ENCODE peak calls at places on chromosomes 12 and 14, in six cellular contexts. One of them, this sample, is unnamed.

GRCh38 chr14:91380610-91381371 is 36.8 kb downstream of the CCDC88C start:
- DNase-seq in stimulated activated naive CD8-positive, alpha-beta T cell treated with anti-CD3 and anti-CD28 coated beads, Interleukin-15, Interleukin-2, amounts not matched to agents 100 U/mL and 50 U/mL, for 24 hours: no peak
- DNase-seq in HFF-Myc: no peak
- DNase-seq in naive B cell: no peak
- DNase-seq in GM13977: no peak
- DNase-seq in NCI-H1092 treated with DMSO at 0.1 percent for 48 hours: peak
- DNase-seq in this sample: no peak

GRCh38 chr14:99969673-99970322 is 95.4 kb upstream of the EVL start:
- DNase-seq in stimulated activated naive CD8-positive, alpha-beta T cell treated with anti-CD3 and anti-CD28 coated beads, Interleukin-15, Interleukin-2, amounts not matched to agents 100 U/mL and 50 U/mL, for 24 hours: no peak
- DNase-seq in HFF-Myc: no peak
- DNase-seq in naive B cell: no peak
- DNase-seq in GM13977: no peak
- DNase-seq in NCI-H1092 treated with DMSO at 0.1 percent for 48 hours: no peak
- DNase-seq in this sample: no peak

GRCh38 chr14:22545842-22546721 is 42.9 kb downstream of the DAD1 start:
- DNase-seq in stimulated activated naive CD8-positive, alpha-beta T cell treated with anti-CD3 and anti-CD28 coated beads, Interleukin-15, Interleukin-2, amounts not matched to agents 100 U/mL and 50 U/mL, for 24 hours: peak
- DNase-seq in HFF-Myc: peak
- DNase-seq in naive B cell: no peak
- DNase-seq in GM13977: no peak
- DNase-seq in NCI-H1092 treated with DMSO at 0.1 percent for 48 hours: no peak
- DNase-seq in this sample: no peak

GRCh38 chr12:55970775-55971174 is 3.1 kb upstream of the RAB5B start:
- DNase-seq in stimulated activated naive CD8-positive, alpha-beta T cell treated with anti-CD3 and anti-CD28 coated beads, Interleukin-15, Interleukin-2, amounts not matched to agents 100 U/mL and 50 U/mL, for 24 hours: no peak
- DNase-seq in HFF-Myc: no peak
- DNase-seq in naive B cell: no peak
- DNase-seq in GM13977: no peak
- DNase-seq in NCI-H1092 treated with DMSO at 0.1 percent for 48 hours: no peak
- DNase-seq in this sample: no peak

GRCh38 chr12:19131020-19131431 is 1.5 kb downstream of the PLEKHA5 start:
- DNase-seq in stimulated activated naive CD8-positive, alpha-beta T cell treated with anti-CD3 and anti-CD28 coated beads, Interleukin-15, Interleukin-2, amounts not matched to agents 100 U/mL and 50 U/mL, for 24 hours: no peak
- DNase-seq in HFF-Myc: no peak
- DNase-seq in naive B cell: no peak
- DNase-seq in GM13977: no peak
- DNase-seq in NCI-H1092 treated with DMSO at 0.1 percent for 48 hours: peak
- DNase-seq in this sample: peak

GRCh38 chr12:100593490-100593889 is 20.0 kb downstream of the GAS2L3 start:
- DNase-seq in stimulated activated naive CD8-positive, alpha-beta T cell treated with anti-CD3 and anti-CD28 coated beads, Interleukin-15, Interleukin-2, amounts not matched to agents 100 U/mL and 50 U/mL, for 24 hours: no peak
- DNase-seq in HFF-Myc: no peak
- DNase-seq in naive B cell: no peak
- DNase-seq in GM13977: no peak
- DNase-seq in NCI-H1092 treated with DMSO at 0.1 percent for 48 hours: no peak
- DNase-seq in this sample: no peak

GRCh38 chr14:91582761-91583160 is 72.7 kb upstream of the PPP4R3A start:
- DNase-seq in stimulated activated naive CD8-positive, alpha-beta T cell treated with anti-CD3 and anti-CD28 coated beads, Interleukin-15, Interleukin-2, amounts not matched to agents 100 U/mL and 50 U/mL, for 24 hours: no peak
- DNase-seq in HFF-Myc: no peak
- DNase-seq in naive B cell: no peak
- DNase-seq in GM13977: no peak
- DNase-seq in NCI-H1092 treated with DMSO at 0.1 percent for 48 hours: no peak
- DNase-seq in this sample: no peak

GRCh38 chr14:59920378-59920683 is 387 bp downstream of the LRRC9 start:
- DNase-seq in stimulated activated naive CD8-positive, alpha-beta T cell treated with anti-CD3 and anti-CD28 coated beads, Interleukin-15, Interleukin-2, amounts not matched to agents 100 U/mL and 50 U/mL, for 24 hours: no peak
- DNase-seq in HFF-Myc: no peak
- DNase-seq in naive B cell: no peak
- DNase-seq in GM13977: no peak
- DNase-seq in NCI-H1092 treated with DMSO at 0.1 percent for 48 hours: no peak
- DNase-seq in this sample: no peak

GRCh38 chr12:132831771-132832170 is 3.1 kb upstream of the GOLGA3 start:
- DNase-seq in stimulated activated naive CD8-positive, alpha-beta T cell treated with anti-CD3 and anti-CD28 coated beads, Interleukin-15, Interleukin-2, amounts not matched to agents 100 U/mL and 50 U/mL, for 24 hours: no peak
- DNase-seq in HFF-Myc: no peak
- DNase-seq in naive B cell: no peak
- DNase-seq in GM13977: no peak
- DNase-seq in NCI-H1092 treated with DMSO at 0.1 percent for 48 hours: no peak
- DNase-seq in this sample: no peak

GRCh38 chr12:58459191-58459590 is 461.1 kb downstream of the LRIG3 start:
- DNase-seq in stimulated activated naive CD8-positive, alpha-beta T cell treated with anti-CD3 and anti-CD28 coated beads, Interleukin-15, Interleukin-2, amounts not matched to agents 100 U/mL and 50 U/mL, for 24 hours: no peak
- DNase-seq in HFF-Myc: no peak
- DNase-seq in naive B cell: no peak
- DNase-seq in GM13977: no peak
- DNase-seq in NCI-H1092 treated with DMSO at 0.1 percent for 48 hours: no peak
- DNase-seq in this sample: no peak

GRCh38 chr14:81302613-81303012 is 81.9 kb upstream of the GTF2A1 start:
- DNase-seq in stimulated activated naive CD8-positive, alpha-beta T cell treated with anti-CD3 and anti-CD28 coated beads, Interleukin-15, Interleukin-2, amounts not matched to agents 100 U/mL and 50 U/mL, for 24 hours: no peak
- DNase-seq in HFF-Myc: no peak
- DNase-seq in naive B cell: no peak
- DNase-seq in GM13977: no peak
- DNase-seq in NCI-H1092 treated with DMSO at 0.1 percent for 48 hours: no peak
- DNase-seq in this sample: no peak

GRCh38 chr12:132222096-132222807 is 78.0 kb downstream of the NOC4L start:
- DNase-seq in stimulated activated naive CD8-positive, alpha-beta T cell treated with anti-CD3 and anti-CD28 coated beads, Interleukin-15, Interleukin-2, amounts not matched to agents 100 U/mL and 50 U/mL, for 24 hours: no peak
- DNase-seq in HFF-Myc: no peak
- DNase-seq in naive B cell: peak
- DNase-seq in GM13977: no peak
- DNase-seq in NCI-H1092 treated with DMSO at 0.1 percent for 48 hours: peak
- DNase-seq in this sample: no peak

GRCh38 chr12:129152291-129153075 is 299.2 kb downstream of the GLT1D1 start:
- DNase-seq in stimulated activated naive CD8-positive, alpha-beta T cell treated with anti-CD3 and anti-CD28 coated beads, Interleukin-15, Interleukin-2, amounts not matched to agents 100 U/mL and 50 U/mL, for 24 hours: no peak
- DNase-seq in HFF-Myc: no peak
- DNase-seq in naive B cell: no peak
- DNase-seq in GM13977: no peak
- DNase-seq in NCI-H1092 treated with DMSO at 0.1 percent for 48 hours: no peak
- DNase-seq in this sample: no peak

GRCh38 chr12:80625901-80626300 is 81.5 kb upstream of the MYF6 start:
- DNase-seq in stimulated activated naive CD8-positive, alpha-beta T cell treated with anti-CD3 and anti-CD28 coated beads, Interleukin-15, Interleukin-2, amounts not matched to agents 100 U/mL and 50 U/mL, for 24 hours: no peak
- DNase-seq in HFF-Myc: no peak
- DNase-seq in naive B cell: no peak
- DNase-seq in GM13977: no peak
- DNase-seq in NCI-H1092 treated with DMSO at 0.1 percent for 48 hours: no peak
- DNase-seq in this sample: no peak

GRCh38 chr12:57110189-57111045 is 745 bp downstream of the STAT6 start:
- DNase-seq in stimulated activated naive CD8-positive, alpha-beta T cell treated with anti-CD3 and anti-CD28 coated beads, Interleukin-15, Interleukin-2, amounts not matched to agents 100 U/mL and 50 U/mL, for 24 hours: peak
- DNase-seq in HFF-Myc: no peak
- DNase-seq in naive B cell: peak
- DNase-seq in GM13977: peak
- DNase-seq in NCI-H1092 treated with DMSO at 0.1 percent for 48 hours: no peak
- DNase-seq in this sample: peak

GRCh38 chr12:52526511-52526951 is 6.3 kb upstream of the KRT5 start:
- DNase-seq in stimulated activated naive CD8-positive, alpha-beta T cell treated with anti-CD3 and anti-CD28 coated beads, Interleukin-15, Interleukin-2, amounts not matched to agents 100 U/mL and 50 U/mL, for 24 hours: no peak
- DNase-seq in HFF-Myc: no peak
- DNase-seq in naive B cell: no peak
- DNase-seq in GM13977: no peak
- DNase-seq in NCI-H1092 treated with DMSO at 0.1 percent for 48 hours: no peak
- DNase-seq in this sample: no peak

GRCh38 chr12:225012-225411 is 11.1 kb upstream of the SLC6A12 start:
- DNase-seq in stimulated activated naive CD8-positive, alpha-beta T cell treated with anti-CD3 and anti-CD28 coated beads, Interleukin-15, Interleukin-2, amounts not matched to agents 100 U/mL and 50 U/mL, for 24 hours: no peak
- DNase-seq in HFF-Myc: no peak
- DNase-seq in naive B cell: no peak
- DNase-seq in GM13977: no peak
- DNase-seq in NCI-H1092 treated with DMSO at 0.1 percent for 48 hours: no peak
- DNase-seq in this sample: no peak

GRCh38 chr14:38297681-38298080 is 41.8 kb upstream of the CLEC14A start:
- DNase-seq in stimulated activated naive CD8-positive, alpha-beta T cell treated with anti-CD3 and anti-CD28 coated beads, Interleukin-15, Interleukin-2, amounts not matched to agents 100 U/mL and 50 U/mL, for 24 hours: no peak
- DNase-seq in HFF-Myc: no peak
- DNase-seq in naive B cell: no peak
- DNase-seq in GM13977: no peak
- DNase-seq in NCI-H1092 treated with DMSO at 0.1 percent for 48 hours: no peak
- DNase-seq in this sample: no peak